ENCODE peak calls at places on chromosomes 3 and 15, in five cellular contexts. V is PC-3, P is prostate gland, R is kidney epithelial cell, N is A673. Y is an unnamed sample.
A peak's percentile ranks its signal among the peaks of the same experiment; 100 is the strongest.

GRCh38 chr15:42495361-42496212 is at the start of gene SNAP23:
- DNase-seq in P (peak; percentile 96), V (peak; percentile 92), N (peak; percentile 96), R (peak; percentile 88), Y (peak; percentile 80)

GRCh38 chr3:149593416-149594160 is 64.2 kb downstream of the WWTR1 start:
- DNase-seq in P (no peak), V (no peak), R (no peak), N (no peak), Y (no peak)

GRCh38 chr3:72338942-72339749 is 509.1 kb downstream of the SHQ1 start:
- DNase-seq in V (peak; percentile 93), N (no peak), R (peak; percentile 98), P (no peak), Y (peak; percentile 71)

GRCh38 chr15:48292458-48292857 is 38.8 kb upstream of the DUT start:
- DNase-seq in P (no peak), N (no peak), V (no peak), R (no peak), Y (no peak)

GRCh38 chr3:111723293-111723963 is 128.3 kb upstream of the ZBED2 start:
- DNase-seq in R (no peak), V (peak; percentile 90), N (no peak), P (no peak), Y (peak; percentile 92)

GRCh38 chr3:172057624-172058023 is 18.2 kb downstream of the FNDC3B start:
- DNase-seq in P (no peak), N (no peak), V (no peak), R (no peak), Y (no peak)

GRCh38 chr3:193822492-193823220 is 229.6 kb downstream of the OPA1 start:
- DNase-seq in V (no peak), R (no peak), P (no peak), N (no peak), Y (peak; percentile 14)

GRCh38 chr3:56878046-56878445 is 76.3 kb upstream of the ARHGEF3 start:
- DNase-seq in N (peak; percentile 55), P (no peak), R (no peak), V (no peak), Y (no peak)

GRCh38 chr3:192571197-192571791 is 156.0 kb downstream of the FGF12 start:
- DNase-seq in N (peak; percentile 58), V (peak; percentile 70), R (no peak), P (peak; percentile 59), Y (no peak)

GRCh38 chr3:188510366-188510765 is 356.4 kb downstream of the LPP start:
- DNase-seq in R (peak; percentile 53), N (peak; percentile 52), P (no peak), V (peak; percentile 68), Y (no peak)

GRCh38 chr3:46076606-46077005 is 49.3 kb upstream of the XCR1 start:
- DNase-seq in P (no peak), R (no peak), V (peak; percentile 65), N (no peak), Y (no peak)

GRCh38 chr3:188584162-188584529 is 430.2 kb downstream of the LPP start:
- DNase-seq in V (peak; percentile 68), P (no peak), R (no peak), N (peak; percentile 66), Y (no peak)

GRCh38 chr3:72844436-72844999 is 3.7 kb downstream of the SHQ1 start:
- DNase-seq in R (no peak), N (no peak), P (no peak), V (no peak), Y (no peak)

GRCh38 chr3:67719333-67719732 is 64.9 kb upstream of the SUCLG2 start:
- DNase-seq in P (no peak), R (no peak), V (peak; percentile 74), N (no peak), Y (no peak)

GRCh38 chr3:128549283-128550112 is 56.5 kb upstream of the GATA2 start:
- DNase-seq in V (peak; percentile 3), P (no peak), N (peak; percentile 22), R (peak; percentile 28), Y (peak; percentile 29)

GRCh38 chr15:43423793-43424192 is 52.9 kb downstream of the TUBGCP4 start:
- DNase-seq in R (no peak), N (no peak), P (no peak), V (no peak), Y (no peak)

GRCh38 chr15:50116477-50116876 is 2.6 kb downstream of the ATP8B4 start:
- DNase-seq in P (no peak), V (peak; percentile 56), R (no peak), N (peak; percentile 12), Y (no peak)

GRCh38 chr3:40109641-40110490 is 199.6 kb upstream of the EIF1B start:
- DNase-seq in R (no peak), N (no peak), P (no peak), V (no peak), Y (no peak)

GRCh38 chr15:43998607-43999006 is 171.8 kb downstream of the WDR76 start:
- DNase-seq in R (no peak), P (no peak), N (peak; percentile 84), V (no peak), Y (no peak)

GRCh38 chr15:90838066-90838465 is 30.3 kb upstream of the FURIN start:
- DNase-seq in V (no peak), R (no peak), P (no peak), N (no peak), Y (no peak)

GRCh38 chr3:14446988-14447570 is 44.7 kb downstream of the SLC6A6 start:
- DNase-seq in N (no peak), P (no peak), V (no peak), R (no peak), Y (no peak)

GRCh38 chr3:76864375-76864774 is 175.5 kb upstream of the ROBO2 start:
- DNase-seq in N (no peak), P (no peak), R (no peak), V (no peak), Y (no peak)

GRCh38 chr3:196979545-196979944 is 10.9 kb upstream of the PIGZ start:
- DNase-seq in R (peak; percentile 25), P (no peak), N (no peak), V (no peak), Y (no peak)

GRCh38 chr15:98855815-98856539 is 151.6 kb downstream of the PGPEP1L start:
- DNase-seq in V (no peak), R (no peak), P (no peak), N (no peak), Y (no peak)

GRCh38 chr15:95626501-95627361 is 703.8 kb upstream of the NR2F2 start:
- DNase-seq in P (no peak), N (peak; percentile 78), R (no peak), V (no peak), Y (no peak)
- H3K4me3 ChIP-seq in P (no peak overlapping the region), N (no peak overlapping the region), R (no peak overlapping the region), V (no peak overlapping the region), Y (no peak overlapping the region)

DNA sequence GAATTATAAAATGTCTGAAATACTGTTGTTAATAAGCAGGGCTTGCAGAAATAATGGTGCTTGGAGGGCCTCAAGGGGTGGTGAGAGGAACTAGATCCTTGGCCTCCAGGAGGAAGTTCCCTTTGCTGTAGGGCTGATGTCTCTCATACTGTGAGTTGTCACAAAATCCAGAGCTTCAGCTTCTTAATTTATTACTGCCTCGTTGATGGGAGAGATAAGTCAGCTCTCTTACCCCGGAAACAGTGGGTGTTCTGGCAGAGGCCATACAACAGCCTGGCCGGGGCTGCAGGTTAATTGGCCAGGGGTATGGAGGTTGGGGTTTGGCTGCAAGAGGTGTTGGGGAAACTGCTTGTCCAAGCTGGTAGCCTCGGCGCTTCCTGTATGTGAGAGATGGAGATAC is 15.5 kb downstream of the MAPKAPK3 start:
- DNase-seq in P (no peak), V (peak; percentile 50), N (peak; percentile 12), R (no peak), Y (no peak)
- TF ChIP-seq CTCF in P (no peak), V (no peak), N (no peak), R (no peak), Y (no peak)

DNA sequence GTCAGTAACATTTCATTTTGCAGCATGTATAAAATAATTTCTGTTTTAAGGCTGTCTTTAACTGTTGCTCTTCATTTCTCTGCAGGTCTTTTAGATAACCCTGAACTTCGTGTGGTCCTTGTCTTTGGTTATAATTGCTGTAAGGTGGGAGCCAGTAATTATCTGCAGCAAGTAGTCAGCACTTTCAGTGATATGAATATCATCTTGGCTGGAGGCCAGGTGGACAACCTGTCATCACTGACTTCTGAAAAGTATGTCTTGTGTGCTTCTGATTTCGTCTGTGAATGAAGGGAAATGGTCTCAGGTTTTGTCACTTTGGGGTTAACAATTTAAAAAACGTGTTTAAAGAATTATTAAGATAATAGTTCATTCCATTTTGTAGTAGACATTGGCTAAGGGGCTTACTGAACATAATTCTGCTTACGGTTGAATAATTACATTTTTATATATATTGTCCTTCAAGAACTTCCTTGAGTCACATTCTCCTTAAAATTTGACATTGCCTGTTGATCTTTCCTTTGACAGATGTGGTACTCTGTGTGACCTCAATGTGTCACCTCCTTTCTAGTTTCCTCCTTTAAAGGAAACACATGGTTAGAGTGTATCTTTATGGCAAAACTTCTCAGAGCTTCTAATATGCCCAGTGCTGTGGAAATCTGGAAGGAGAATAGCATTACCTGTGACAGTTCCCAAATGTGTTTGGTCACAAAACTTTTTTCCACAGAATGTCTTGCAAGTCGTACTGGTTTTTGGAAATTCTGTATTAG is 26.3 kb downstream of the FBXO22 start:
- DNase-seq in N (no peak), P (no peak), V (no peak), R (no peak), Y (no peak)
- H3K36me3 ChIP-seq in N (peaks cover 31% of the 10 kb centered on the region), P (no peaks in the 10 kb centered on the region), V (peaks cover 41% of the 10 kb centered on the region), R (no peaks in the 10 kb centered on the region), Y (peaks cover 4% of the 10 kb centered on the region)

GRCh38 chr15:35506272-35506870 is 39.6 kb downstream of the DPH6 start:
- DNase-seq in N (peak; percentile 28), P (no peak), R (no peak), V (peak; percentile 16), Y (no peak)

GRCh38 chr15:35505152-35505551 is 40.8 kb downstream of the DPH6 start:
- DNase-seq in V (no peak), P (no peak), N (peak; percentile 45), R (no peak), Y (no peak)

GRCh38 chr15:35505816-35506215 is 40.1 kb downstream of the DPH6 start:
- DNase-seq in N (no peak), V (no peak), P (no peak), R (no peak), Y (no peak)

DNA sequence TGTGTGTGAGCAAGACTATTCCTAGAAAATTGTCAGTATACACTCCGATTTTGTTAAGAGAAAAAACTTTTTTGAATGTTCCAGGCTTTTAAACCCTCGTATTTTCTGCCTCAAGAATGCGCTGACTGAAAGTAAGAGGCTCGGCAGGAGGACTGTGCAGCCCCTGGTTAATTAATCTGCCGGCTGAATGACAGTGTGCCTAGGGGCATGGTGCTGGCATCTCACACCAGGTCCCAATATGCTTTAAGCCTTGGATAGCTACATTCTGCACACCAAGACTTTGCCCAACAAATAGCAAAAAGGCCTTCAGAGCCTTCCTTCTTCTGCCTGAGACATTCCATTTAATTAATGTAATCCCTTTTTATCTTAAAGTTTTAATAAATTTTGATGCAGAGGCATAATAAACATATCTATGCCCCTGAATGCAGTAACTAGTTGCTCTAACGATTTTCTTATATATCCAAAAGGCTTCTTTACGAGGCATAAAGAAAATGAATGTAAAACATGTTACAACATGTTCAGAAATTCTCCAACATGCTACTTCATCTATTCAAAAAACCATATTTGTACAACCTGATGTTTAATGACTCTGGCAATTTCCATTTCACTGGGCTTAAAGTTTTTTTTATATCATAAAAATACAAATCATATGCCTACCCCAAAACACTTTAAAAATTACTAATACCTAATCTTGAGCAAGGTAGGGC is 37.9 kb downstream of the DPH6 start:
- DNase-seq in R (no peak), P (no peak), N (peak; percentile 52), V (no peak), Y (no peak)
- H3K4me3 ChIP-seq in R (no peak overlapping the region), P (no peak overlapping the region), N (peak overlapping the region; percentile 22), V (no peak overlapping the region), Y (no peak overlapping the region)